ENCODE peak calls at places on chromosomes 5 and 9, in four cellular contexts. B, Q, Y and A are unnamed samples.

GRCh38 chr5:58940446-58940845 is 357.6 kb downstream of the RAB3C start:
- DNase-seq in B (no peak), Q (peak), Y (no peak), A (no peak)

GRCh38 chr5:138536665-138537315 is 6.2 kb downstream of the ETF1 start:
- DNase-seq in B (no peak), Q (no peak), Y (no peak), A (no peak)

GRCh38 chr5:67315802-67316103 is 119.2 kb upstream of the CD180 start:
- DNase-seq in B (no peak), Q (no peak), Y (no peak), A (no peak)

GRCh38 chr5:21919417-21920022 is 933.6 kb downstream of the CDH12 start:
- DNase-seq in B (no peak), Q (peak), Y (no peak), A (no peak)

GRCh38 chr5:135750506-135750905 is 84.0 kb upstream of the SLC25A48 start:
- DNase-seq in B (no peak), Q (no peak), Y (no peak), A (no peak)

GRCh38 chr5:5351288-5352089 is 71.0 kb upstream of the ICE1 start:
- DNase-seq in B (no peak), Q (peak), Y (no peak), A (no peak)

GRCh38 chr5:125536095-125536494 is 789.7 kb upstream of the ZNF608 start:
- DNase-seq in B (no peak), Q (no peak), Y (no peak), A (no peak)

GRCh38 chr9:677461-678097 is 163.9 kb upstream of the DMRT1 start:
- DNase-seq in B (no peak), Q (peak), Y (no peak), A (no peak)

GRCh38 chr5:137728048-137728447 is 7.8 kb downstream of the KLHL3 start:
- DNase-seq in B (no peak), Q (no peak), Y (no peak), A (no peak)

GRCh38 chr5:15383469-15383868 is 116.5 kb upstream of the FBXL7 start:
- DNase-seq in B (no peak), Q (peak), Y (no peak), A (no peak)